ENCODE peak calls at places on chromosomes 11 and 22, in eight cellular contexts. J is mucosa of descending colon, X is astrocyte of the spinal cord, O is astrocyte, Y is fibroblast of the aortic adventitia, H is GM12865, E is right atrium auricular region, K is stomach. I is an unnamed sample.

GRCh38 chr11:130047141-130047540 is 22.6 kb upstream of the APLP2 start:
- DNase-seq in J (no peak), X (no peak), O (no peak), Y (no peak), H (no peak), E (no peak), K (no peak), I (no peak)

GRCh38 chr22:42439821-42440674 is 7.8 kb upstream of the NFAM1 start:
- DNase-seq in J (peak; percentile 25), X (peak; percentile 41), O (peak; percentile 12), Y (peak; percentile 45), H (peak; percentile 36), E (no peak), K (peak; percentile 30), I (no peak)

GRCh38 chr22:41401781-41402648 is 20.3 kb downstream of the TEF start:
- DNase-seq in J (peak; percentile 90), X (peak; percentile 49), O (no peak), Y (peak; percentile 81), H (no peak), E (peak; percentile 77), K (peak; percentile 95), I (no peak)

GRCh38 chr11:63590024-63590788 is 24.0 kb downstream of the PLAAT3 start:
- DNase-seq in J (no peak), X (no peak), O (no peak), Y (no peak), H (no peak), E (no peak), K (no peak), I (no peak)

GRCh38 chr22:39363751-39364484 is 14.1 kb downstream of the SYNGR1 start:
- DNase-seq in J (no peak), X (no peak), O (no peak), Y (peak; percentile 29), H (no peak), E (no peak), K (no peak), I (no peak)

GRCh38 chr22:19832476-19833108 is 22.1 kb downstream of the GNB1L start:
- DNase-seq in J (no peak), X (no peak), O (no peak), Y (peak; percentile 42), H (peak; percentile 38), E (peak; percentile 28), K (peak; percentile 9), I (no peak)

GRCh38 chr22:19260194-19260593 is 31.3 kb downstream of the CLTCL1 start:
- DNase-seq in J (no peak), X (no peak), O (no peak), Y (no peak), H (no peak), E (no peak), K (no peak), I (no peak)

GRCh38 chr22:20792966-20793332 is 19.0 kb downstream of the SERPIND1 start:
- DNase-seq in J (no peak), X (no peak), O (peak; percentile 62), Y (no peak), H (no peak), E (no peak), K (no peak), I (no peak)

GRCh38 chr11:74037309-74037708 is 28.4 kb upstream of the UCP3 start:
- DNase-seq in J (no peak), X (peak; percentile 16), O (peak; percentile 63), Y (no peak), H (no peak), E (no peak), K (no peak), I (no peak)

GRCh38 chr11:17259931-17260499 is 16.5 kb upstream of the NUCB2 start:
- DNase-seq in J (no peak), X (no peak), O (no peak), Y (peak; percentile 48), H (no peak), E (no peak), K (no peak), I (no peak)

GRCh38 chr11:119337581-119338317 is 2.9 kb downstream of the C1QTNF5 start:
- DNase-seq in J (peak; percentile 52), X (peak; percentile 74), O (peak; percentile 67), Y (no peak), H (no peak), E (no peak), K (no peak), I (no peak)

GRCh38 chr11:326842-327580 is 6.4 kb upstream of the IFITM3 start:
- DNase-seq in J (peak; percentile 75), X (peak; percentile 64), O (no peak), Y (peak; percentile 58), H (peak; percentile 94), E (peak; percentile 94), K (peak; percentile 80), I (no peak)
- H3K4me3 ChIP-seq in J (no peak overlapping the region), X (no peak overlapping the region), O (no peak overlapping the region), Y (no peak overlapping the region), H (peak overlapping the region; percentile 40), E (peak overlapping the region; percentile 26), K (peak overlapping the region; percentile 11), I (no peak overlapping the region)

GRCh38 chr11:121717296-121717695 is 264.5 kb upstream of the SORL1-AS1 start:
- DNase-seq in J (no peak), X (no peak), O (no peak), Y (no peak), H (no peak), E (no peak), K (no peak), I (no peak)

GRCh38 chr11:121715395-121715794 is 262.6 kb upstream of the SORL1-AS1 start:
- DNase-seq in J (no peak), X (no peak), O (no peak), Y (no peak), H (no peak), E (no peak), K (no peak), I (no peak)

GRCh38 chr11:121716060-121716459 is 263.3 kb upstream of the SORL1-AS1 start:
- DNase-seq in J (no peak), X (peak; percentile 55), O (peak; percentile 63), Y (no peak), H (no peak), E (no peak), K (no peak), I (no peak)

GRCh38 chr11:121711900-121712424 is 259.2 kb upstream of the SORL1-AS1 start:
- DNase-seq in J (no peak), X (no peak), O (peak; percentile 39), Y (peak; percentile 33), H (no peak), E (no peak), K (no peak), I (no peak)

GRCh38 chr11:121714356-121714755 is 261.6 kb upstream of the SORL1-AS1 start:
- DNase-seq in J (no peak), X (no peak), O (peak; percentile 36), Y (peak; percentile 22), H (no peak), E (no peak), K (no peak), I (no peak)
- TF ChIP-seq CTCF in J (no peak), X (no peak), O (no peak), Y (no peak), H (no peak), E (no peak), K (no peak), I (no peak)

DNA sequence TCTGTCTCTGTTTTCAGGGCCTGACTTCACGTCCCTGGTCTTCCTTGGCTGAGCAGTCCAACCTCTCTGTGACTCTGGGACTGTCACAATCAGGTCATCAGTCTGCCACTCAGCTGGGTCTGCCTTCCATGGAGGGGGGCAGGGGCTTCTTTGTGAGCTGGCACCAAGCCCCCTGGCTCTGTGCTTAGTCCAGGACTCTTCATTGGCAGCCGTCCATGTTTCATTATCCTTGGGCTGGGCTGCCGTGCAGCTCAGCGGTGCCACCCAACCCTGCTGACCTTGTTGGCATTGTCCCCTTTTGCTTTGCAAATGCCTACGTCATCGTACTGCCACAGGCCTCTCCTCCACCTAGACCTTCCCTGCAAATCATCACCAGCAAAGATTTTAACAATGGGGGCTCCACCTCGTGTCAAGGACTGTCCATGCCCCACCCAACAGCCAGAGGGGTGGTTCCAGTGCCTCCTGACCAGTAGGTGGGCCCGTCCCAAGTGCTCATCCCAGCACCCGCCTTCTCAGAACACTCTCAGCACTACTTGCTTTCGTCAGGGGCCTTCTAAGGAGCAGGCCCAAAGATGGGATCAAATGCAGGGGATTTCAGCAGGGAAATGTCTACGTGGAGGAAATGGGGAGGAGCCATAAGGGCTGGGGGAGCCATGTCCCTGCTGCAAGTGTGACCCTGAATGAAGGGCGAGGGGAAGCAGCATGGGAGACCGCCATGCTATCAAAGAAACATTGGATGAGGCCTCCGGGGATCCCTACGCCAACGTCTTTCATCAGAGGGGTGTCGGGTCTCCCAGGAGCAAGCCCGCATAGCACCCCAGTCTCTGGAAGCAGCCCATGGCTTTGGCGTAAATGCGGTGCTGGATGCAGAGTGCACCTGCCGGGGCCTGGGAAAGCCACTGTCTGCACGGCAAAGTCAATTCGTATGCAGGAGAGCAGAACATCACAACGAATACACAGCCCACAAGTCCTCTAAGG is 18.2 kb downstream of the KRTAP5-6 start:
- DNase-seq in J (no peak), X (no peak), O (no peak), Y (no peak), H (no peak), E (no peak), K (no peak), I (no peak)
- H3K4me3 ChIP-seq in J (no peak overlapping the region), X (no peak overlapping the region), O (no peak overlapping the region), Y (no peak overlapping the region), H (no peak overlapping the region), E (no peak overlapping the region), K (no peak overlapping the region), I (no peak overlapping the region)

GRCh38 chr11:75767228-75767572 is 1.4 kb upstream of the DGAT2 start:
- DNase-seq in J (no peak), X (no peak), O (no peak), Y (no peak), H (no peak), E (no peak), K (no peak), I (no peak)

GRCh38 chr11:75767793-75768111 is 826 bp upstream of the DGAT2 start:
- DNase-seq in J (no peak), X (no peak), O (no peak), Y (no peak), H (no peak), E (no peak), K (no peak), I (no peak)

GRCh38 chr11:75766449-75767227 is 1.9 kb upstream of the DGAT2 start:
- DNase-seq in J (no peak), X (no peak), O (no peak), Y (no peak), H (peak; percentile 32), E (no peak), K (no peak), I (no peak)

GRCh38 chr11:75768909-75769771 is 562 bp downstream of the DGAT2 start:
- DNase-seq in J (peak; percentile 15), X (no peak), O (no peak), Y (no peak), H (no peak), E (no peak), K (no peak), I (no peak)

GRCh38 chr11:75768112-75768908 is at the start of gene DGAT2:
- DNase-seq in J (peak; percentile 84), X (peak; percentile 63), O (peak; percentile 40), Y (peak; percentile 62), H (peak; percentile 92), E (peak; percentile 70), K (peak; percentile 82), I (peak; percentile 36)
- TF ChIP-seq CTCF in J (no peak), X (no peak), O (no peak), Y (no peak), H (peak; percentile 35), E (no peak), K (no peak), I (peak; percentile 41)

DNA sequence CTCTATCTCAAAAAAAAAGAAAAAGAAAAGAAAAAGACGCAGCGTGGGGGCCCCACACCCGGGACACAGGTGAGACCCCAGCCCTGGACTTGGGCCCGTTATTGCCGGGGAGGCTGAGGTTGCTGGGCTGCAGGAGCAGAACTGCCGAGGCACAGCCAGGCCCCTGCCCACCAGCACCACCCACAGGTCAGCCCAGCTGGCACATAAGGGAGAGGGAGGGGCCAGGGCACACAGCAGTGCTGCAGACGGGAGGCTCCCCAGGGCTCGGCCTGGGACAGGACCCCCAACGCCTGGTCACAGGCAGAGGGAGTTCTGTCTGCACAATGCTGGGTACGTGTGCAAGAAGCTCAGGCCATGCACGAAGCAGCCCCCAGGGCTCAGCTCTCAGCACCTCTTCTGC is 18.5 kb downstream of the CHID1 start:
- DNase-seq in J (no peak), X (no peak), O (no peak), Y (no peak), H (no peak), E (no peak), K (no peak), I (no peak)
- H3K4me3 ChIP-seq in J (no peak overlapping the region), X (no peak overlapping the region), O (no peak overlapping the region), Y (no peak overlapping the region), H (no peak overlapping the region), E (no peak overlapping the region), K (no peak overlapping the region), I (no peak overlapping the region)

I was measured in LNCaP clone FGC.